ENCODE peak calls at places on chromosomes 2 and 18, in five cellular contexts. X, I, G, N and W are unnamed samples.

GRCh38 chr2:151637284-151637781 is 96.9 kb downstream of the NEB start:
- DNase-seq in X (no peak), G (no peak), I (no peak), N (no peak), W (no peak)

GRCh38 chr2:240956935-240957655 is 41.3 kb upstream of the SNED1 start:
- DNase-seq in X (no peak), N (no peak), I (no peak), G (no peak), W (no peak)

GRCh38 chr2:32248299-32248698 is 16.4 kb downstream of the NLRC4 start:
- DNase-seq in I (no peak), X (no peak), G (no peak), N (no peak), W (no peak)

GRCh38 chr2:230234845-230235244 is 9.3 kb downstream of the SP140 start:
- DNase-seq in N (no peak), X (no peak), I (no peak), G (peak), W (no peak)

GRCh38 chr18:21598726-21599584 is 1.5 kb downstream of the ESCO1 start:
- DNase-seq in X (peak), G (peak), I (no peak), N (no peak), W (no peak)

GRCh38 chr2:177001334-177001733 is 211.3 kb upstream of the HNRNPA3 start:
- DNase-seq in N (no peak), I (no peak), G (no peak), X (peak), W (no peak)

GRCh38 chr2:127096718-127097470 is 10.1 kb downstream of the BIN1 start:
- DNase-seq in G (no peak), N (no peak), I (no peak), X (no peak), W (no peak)

GRCh38 chr2:220961461-220961860 is 610.6 kb downstream of the EPHA4 start:
- DNase-seq in N (no peak), X (no peak), G (no peak), I (no peak), W (no peak)

GRCh38 chr2:68742638-68743037 is 8.0 kb downstream of the ARHGAP25 start:
- DNase-seq in I (no peak), G (no peak), X (no peak), N (no peak), W (no peak)

GRCh38 chr2:171451074-171451473 is 17.0 kb downstream of the DCAF17 start:
- DNase-seq in I (no peak), G (no peak), X (no peak), N (no peak), W (no peak)

GRCh38 chr2:134075204-134075603 is 178.7 kb upstream of the MGAT5 start:
- DNase-seq in I (no peak), X (no peak), N (no peak), G (no peak), W (no peak)

GRCh38 chr18:44241041-44241440 is 439.6 kb upstream of the SETBP1 start:
- DNase-seq in G (no peak), I (no peak), N (no peak), X (no peak), W (no peak)

GRCh38 chr2:199064201-199064600 is 393.5 kb downstream of the SATB2 start:
- DNase-seq in X (no peak), G (no peak), N (no peak), I (no peak), W (no peak)

GRCh38 chr2:8719528-8719927 is 37.7 kb downstream of the ID2 start:
- DNase-seq in I (no peak), X (no peak), N (peak), G (no peak), W (no peak)

GRCh38 chr18:37450434-37451133 is 115.0 kb downstream of the CELF4 start:
- DNase-seq in X (peak), N (no peak), G (no peak), I (no peak), W (peak)

GRCh38 chr2:129803067-129803466 is 176.4 kb upstream of the RAB6C start:
- DNase-seq in N (no peak), I (no peak), X (no peak), G (no peak), W (no peak)

GRCh38 chr18:55136258-55136657 is 177.0 kb upstream of the CCDC68 start:
- DNase-seq in N (no peak), X (no peak), G (no peak), I (no peak), W (no peak)

GRCh38 chr2:158127380-158127804 is 25.7 kb downstream of the UPP2 start:
- DNase-seq in I (no peak), X (no peak), G (no peak), N (no peak), W (no peak)

GRCh38 chr2:39875182-39875913 is 96.3 kb upstream of the THUMPD2 start:
- DNase-seq in X (no peak), I (no peak), G (no peak), N (peak), W (peak)

GRCh38 chr18:58223717-58224424 is 179.8 kb downstream of the NEDD4L start:
- DNase-seq in I (peak), X (no peak), G (peak), N (peak), W (peak)

GRCh38 chr2:223260681-223261080 is 208.7 kb downstream of the KCNE4 start:
- DNase-seq in N (peak), G (peak), I (no peak), X (no peak), W (peak)

GRCh38 chr2:43269074-43269572 is 42.7 kb upstream of the ZFP36L2 start:
- DNase-seq in G (peak), I (no peak), N (peak), X (peak), W (peak)

GRCh38 chr2:119333360-119333759 is 33.3 kb downstream of the C2orf76 start:
- DNase-seq in G (no peak), N (peak), I (no peak), X (no peak), W (no peak)

GRCh38 chr2:195782156-195782555 is 125.1 kb downstream of the SLC39A10 start:
- DNase-seq in N (peak), G (no peak), I (no peak), X (no peak), W (no peak)

GRCh38 chr2:47519604-47520301 is 116.8 kb downstream of the MSH2 start:
- DNase-seq in X (no peak), G (no peak), N (no peak), I (no peak), W (no peak)

GRCh38 chr2:47519147-47519537 is 116.2 kb downstream of the MSH2 start:
- DNase-seq in G (no peak), N (no peak), I (no peak), X (no peak), W (no peak)

GRCh38 chr2:47521666-47522285 is 118.8 kb downstream of the MSH2 start:
- DNase-seq in X (no peak), I (no peak), G (no peak), N (no peak), W (no peak)

GRCh38 chr2:47520302-47520630 is 117.3 kb downstream of the MSH2 start:
- DNase-seq in X (no peak), G (no peak), I (no peak), N (no peak), W (no peak)

GRCh38 chr2:47520825-47521665 is 118.1 kb downstream of the MSH2 start:
- DNase-seq in N (peak), G (peak), I (no peak), X (peak), W (peak)
- TF ChIP-seq CTCF in N (peak), G (peak), I (peak), X (no peak), W (peak)

GRCh38 chr2:64950226-64951160 is 38.7 kb upstream of the SLC1A4 start:
- DNase-seq in G (no peak), I (no peak), N (no peak), X (no peak), W (no peak)
- TF ChIP-seq CTCF in G (no peak), I (no peak), N (no peak), X (no peak), W (no peak)

GRCh38 chr18:49730951-49731391 is 82.4 kb downstream of the ACAA2 start:
- DNase-seq in G (no peak), N (no peak), X (peak), I (no peak), W (no peak)

GRCh38 chr18:49725809-49726514 is 87.4 kb downstream of the ACAA2 start:
- DNase-seq in X (peak), G (peak), I (no peak), N (peak), W (peak)

GRCh38 chr18:49726564-49726963 is 86.8 kb downstream of the ACAA2 start:
- DNase-seq in G (no peak), X (no peak), I (no peak), N (no peak), W (no peak)

GRCh38 chr18:49727816-49728215 is 85.5 kb downstream of the ACAA2 start:
- DNase-seq in I (no peak), X (peak), N (no peak), G (no peak), W (no peak)

GRCh38 chr18:49728542-49728941 is 84.8 kb downstream of the ACAA2 start:
- DNase-seq in X (peak), G (no peak), N (peak), I (peak), W (peak)
- TF ChIP-seq CTCF in X (peak), G (peak), N (peak), I (peak), W (peak)

GRCh38 chr18:77054606-77055428 is 77.8 kb downstream of the MBP start:
- DNase-seq in I (peak), G (no peak), X (peak), N (peak), W (peak)
- TF ChIP-seq CTCF in I (no peak), G (peak), X (peak), N (peak), W (peak)

GRCh38 chr2:207166349-207167128 is 791 bp upstream of the KLF7 start:
- DNase-seq in X (peak), I (no peak), G (no peak), N (peak), W (peak)
- TF ChIP-seq CTCF in X (peak), I (peak), G (no peak), N (no peak), W (peak)